ENCODE peak calls at places on chromosome 9, in seven cellular contexts. T is GM06990; G is stimulated activated CD4-positive, alpha-beta T cell treated with anti-CD3 and anti-CD28 coated beads, Interleukin-1b, Interleukin-23, amount 100 ng/mL, for 1 hour; L is natural killer cell; S is lower lobe of right lung; F is activated T-cell treated with anti-CD3 and anti-CD28 coated beads, Interleukin-2, amount 50 U/mL, for 1 hour; W is endothelial cell. Y is an unnamed sample.
A peak's percentile ranks its signal among the peaks of the same experiment; 100 is the strongest.

GRCh38 chr9:77977210-77977611 is 54.4 kb downstream of the GNAQ start:
- DNase-seq in S (peak; percentile 55), F (peak; percentile 52), G (no peak), L (peak; percentile 24), W (peak; percentile 74), T (no peak), Y (peak; percentile 53)

GRCh38 chr9:89748020-89748670 is 143.3 kb downstream of the GADD45G start:
- DNase-seq in G (no peak), T (no peak), L (no peak), S (no peak), F (no peak), W (no peak), Y (no peak)

GRCh38 chr9:92407818-92408217 is 3.4 kb upstream of the OGN start:
- DNase-seq in T (no peak), G (no peak), F (no peak), L (no peak), S (no peak), W (no peak), Y (no peak)

GRCh38 chr9:95528908-95529502 is 12.2 kb upstream of the PTCH1 start:
- DNase-seq in G (no peak), S (no peak), L (no peak), T (no peak), W (no peak), F (no peak), Y (no peak)

GRCh38 chr9:91837982-91838731 is 111.9 kb downstream of the ROR2 start:
- DNase-seq in T (no peak), G (no peak), W (no peak), L (no peak), S (peak; percentile 82), F (no peak), Y (no peak)

GRCh38 chr9:36789886-36790285 is 217.2 kb downstream of the MELK start:
- DNase-seq in L (no peak), F (no peak), G (no peak), T (no peak), W (no peak), S (no peak), Y (no peak)

GRCh38 chr9:10690546-10690945 is 77.7 kb upstream of the PTPRD start:
- DNase-seq in L (no peak), F (no peak), W (no peak), S (no peak), G (no peak), T (no peak), Y (no peak)

GRCh38 chr9:111078391-111079038 is 40.2 kb upstream of the LPAR1 start:
- DNase-seq in F (no peak), S (no peak), W (no peak), T (peak; percentile 60), L (no peak), G (no peak), Y (peak; percentile 82)

GRCh38 chr9:19127881-19128719 is 808 bp upstream of the PLIN2 start:
- DNase-seq in F (peak; percentile 49), W (peak; percentile 19), L (peak; percentile 37), T (peak; percentile 64), G (no peak), S (peak; percentile 66), Y (peak; percentile 66)

Y was measured in GM12865.